ENCODE peak calls at places on chromosomes 7 and 10, in five cellular contexts. One of them, this sample, is unnamed.

GRCh38 chr10:70232155-70232858 is 922 bp downstream of the PPA1 start:
- DNase-seq in iPS-NIHi11: peak
- DNase-seq in HuH-7: peak
- DNase-seq in SHP77: peak
- DNase-seq in foreskin melanocyte: peak
- DNase-seq in this sample: no peak

GRCh38 chr7:112930787-112931186 is 140.6 kb upstream of the TMEM168 start:
- DNase-seq in iPS-NIHi11: no peak
- DNase-seq in HuH-7: peak
- DNase-seq in SHP77: no peak
- DNase-seq in foreskin melanocyte: peak
- DNase-seq in this sample: no peak

GRCh38 chr7:115844857-115845256 is 185.7 kb downstream of the TFEC start:
- DNase-seq in iPS-NIHi11: no peak
- DNase-seq in HuH-7: no peak
- DNase-seq in SHP77: no peak
- DNase-seq in foreskin melanocyte: no peak
- DNase-seq in this sample: no peak

GRCh38 chr7:16260236-16260728 is 161.1 kb downstream of the CRPPA start:
- DNase-seq in iPS-NIHi11: no peak
- DNase-seq in HuH-7: no peak
- DNase-seq in SHP77: no peak
- DNase-seq in foreskin melanocyte: no peak
- DNase-seq in this sample: no peak

GRCh38 chr10:102648889-102649752 is 4.8 kb downstream of the TRIM8 start:
- DNase-seq in iPS-NIHi11: peak
- DNase-seq in HuH-7: no peak
- DNase-seq in SHP77: no peak
- DNase-seq in foreskin melanocyte: peak
- DNase-seq in this sample: peak

GRCh38 chr10:3837909-3838722 is 53.1 kb upstream of the KLF6 start:
- DNase-seq in iPS-NIHi11: no peak
- DNase-seq in HuH-7: no peak
- DNase-seq in SHP77: no peak
- DNase-seq in foreskin melanocyte: no peak
- DNase-seq in this sample: no peak

GRCh38 chr7:70887186-70887585 is 244.8 kb upstream of the GALNT17 start:
- DNase-seq in iPS-NIHi11: no peak
- DNase-seq in HuH-7: no peak
- DNase-seq in SHP77: no peak
- DNase-seq in foreskin melanocyte: no peak
- DNase-seq in this sample: no peak

GRCh38 chr7:17564678-17565209 is 266.3 kb downstream of the AHR start:
- DNase-seq in iPS-NIHi11: no peak
- DNase-seq in HuH-7: no peak
- DNase-seq in SHP77: no peak
- DNase-seq in foreskin melanocyte: no peak
- DNase-seq in this sample: no peak

GRCh38 chr10:8453587-8453986 is 399.1 kb downstream of the GATA3 start:
- DNase-seq in iPS-NIHi11: no peak
- DNase-seq in HuH-7: no peak
- DNase-seq in SHP77: no peak
- DNase-seq in foreskin melanocyte: no peak
- DNase-seq in this sample: no peak

GRCh38 chr7:155818154-155818819 is 6.0 kb upstream of the SHH start:
- DNase-seq in iPS-NIHi11: no peak
- DNase-seq in HuH-7: no peak
- DNase-seq in SHP77: no peak
- DNase-seq in foreskin melanocyte: no peak
- DNase-seq in this sample: no peak

GRCh38 chr10:72340911-72341310 is 13.8 kb downstream of the DNAJB12 start:
- DNase-seq in iPS-NIHi11: no peak
- DNase-seq in HuH-7: no peak
- DNase-seq in SHP77: no peak
- DNase-seq in foreskin melanocyte: no peak
- DNase-seq in this sample: no peak

GRCh38 chr10:71312220-71312619 is 6.8 kb upstream of the SLC29A3 start:
- DNase-seq in iPS-NIHi11: no peak
- DNase-seq in HuH-7: no peak
- DNase-seq in SHP77: no peak
- DNase-seq in foreskin melanocyte: no peak
- DNase-seq in this sample: no peak

GRCh38 chr7:27842094-27842493 is 102.1 kb downstream of the TAX1BP1 start:
- DNase-seq in iPS-NIHi11: peak
- DNase-seq in HuH-7: no peak
- DNase-seq in SHP77: no peak
- DNase-seq in foreskin melanocyte: no peak
- DNase-seq in this sample: no peak

GRCh38 chr7:31783221-31783620 is 96.2 kb downstream of the PPP1R17 start:
- DNase-seq in iPS-NIHi11: no peak
- DNase-seq in HuH-7: no peak
- DNase-seq in SHP77: no peak
- DNase-seq in foreskin melanocyte: no peak
- DNase-seq in this sample: no peak

GRCh38 chr7:28017372-28017771 is 163.2 kb downstream of the JAZF1 start:
- DNase-seq in iPS-NIHi11: no peak
- DNase-seq in HuH-7: no peak
- DNase-seq in SHP77: no peak
- DNase-seq in foreskin melanocyte: peak
- DNase-seq in this sample: no peak

GRCh38 chr10:49324711-49325110 is 25.7 kb downstream of the C10orf71 start:
- DNase-seq in iPS-NIHi11: peak
- DNase-seq in HuH-7: peak
- DNase-seq in SHP77: no peak
- DNase-seq in foreskin melanocyte: no peak
- DNase-seq in this sample: no peak

GRCh38 chr10:62992145-62992721 is 140.9 kb upstream of the NRBF2 start:
- DNase-seq in iPS-NIHi11: no peak
- DNase-seq in HuH-7: no peak
- DNase-seq in SHP77: no peak
- DNase-seq in foreskin melanocyte: peak
- DNase-seq in this sample: no peak

GRCh38 chr7:91812388-91812787 is 68.1 kb downstream of the MTERF1 start:
- DNase-seq in iPS-NIHi11: no peak
- DNase-seq in HuH-7: no peak
- DNase-seq in SHP77: no peak
- DNase-seq in foreskin melanocyte: no peak
- DNase-seq in this sample: no peak

GRCh38 chr7:42123716-42124115 is 113.3 kb downstream of the GLI3 start:
- DNase-seq in iPS-NIHi11: no peak
- DNase-seq in HuH-7: no peak
- DNase-seq in SHP77: no peak
- DNase-seq in foreskin melanocyte: no peak
- DNase-seq in this sample: no peak

GRCh38 chr7:151246161-151247015 is 2.1 kb downstream of the SMARCD3 start:
- DNase-seq in iPS-NIHi11: no peak
- DNase-seq in HuH-7: no peak
- DNase-seq in SHP77: no peak
- DNase-seq in foreskin melanocyte: no peak
- DNase-seq in this sample: no peak

GRCh38 chr10:70656489-70656888 is 15.8 kb upstream of the ADAMTS14 start:
- DNase-seq in iPS-NIHi11: no peak
- DNase-seq in HuH-7: no peak
- DNase-seq in SHP77: no peak
- DNase-seq in foreskin melanocyte: peak
- DNase-seq in this sample: no peak

GRCh38 chr10:125778556-125778955 is 2.9 kb upstream of the MMP21 start:
- DNase-seq in iPS-NIHi11: no peak
- DNase-seq in HuH-7: no peak
- DNase-seq in SHP77: no peak
- DNase-seq in foreskin melanocyte: no peak
- DNase-seq in this sample: no peak

GRCh38 chr7:87474533-87475358 is 734 bp downstream of the ABCB4 start:
- DNase-seq in iPS-NIHi11: peak
- DNase-seq in HuH-7: peak
- DNase-seq in SHP77: no peak
- DNase-seq in foreskin melanocyte: peak
- DNase-seq in this sample: no peak

GRCh38 chr7:23680417-23681405 is 712 bp downstream of the FAM221A start:
- DNase-seq in iPS-NIHi11: peak
- DNase-seq in HuH-7: no peak
- DNase-seq in SHP77: peak
- DNase-seq in foreskin melanocyte: peak
- DNase-seq in this sample: peak

GRCh38 chr10:75967491-75967890 is 536.1 kb downstream of the LRMDA start:
- DNase-seq in iPS-NIHi11: peak
- DNase-seq in HuH-7: no peak
- DNase-seq in SHP77: no peak
- DNase-seq in foreskin melanocyte: no peak
- DNase-seq in this sample: no peak

GRCh38 chr10:122852261-122852660 is 6.6 kb upstream of the CUZD1 start:
- DNase-seq in iPS-NIHi11: no peak
- DNase-seq in HuH-7: no peak
- DNase-seq in SHP77: no peak
- DNase-seq in foreskin melanocyte: no peak
- DNase-seq in this sample: no peak

GRCh38 chr7:149099058-149099457 is 8.5 kb upstream of the ZNF786 start:
- DNase-seq in iPS-NIHi11: no peak
- DNase-seq in HuH-7: no peak
- DNase-seq in SHP77: no peak
- DNase-seq in foreskin melanocyte: no peak
- DNase-seq in this sample: no peak

This sample was measured in hypothalamus.